ENCODE peak calls at places on chromosomes 2 and 18, in ten cellular contexts. One of them, this sample, is unnamed.

GRCh38 chr2:222919841-222920609 is 59.2 kb downstream of the ACSL3 start:
- DNase-seq in activated CD8-positive, alpha-beta memory T cell treated with anti-CD3 and anti-CD28 coated beads, Interleukin-2, amount 10 ng/mL, durations not matched to agents 7 days and 5 days: no peak
- DNase-seq in Right ventricle myocardium superior: no peak
- DNase-seq in astrocyte of the spinal cord: peak
- DNase-seq in progenitor cell of endocrine pancreas: no peak
- DNase-seq in Caco-2: no peak
- DNase-seq in PC-9: peak
- DNase-seq in AG04449: peak
- DNase-seq in ascending aorta: no peak
- DNase-seq in brain microvascular endothelial cell: peak
- DNase-seq in this sample: no peak

GRCh38 chr2:10054976-10055375 is 11.6 kb downstream of the KLF11 start:
- DNase-seq in activated CD8-positive, alpha-beta memory T cell treated with anti-CD3 and anti-CD28 coated beads, Interleukin-2, amount 10 ng/mL, durations not matched to agents 7 days and 5 days: no peak
- DNase-seq in Right ventricle myocardium superior: no peak
- DNase-seq in astrocyte of the spinal cord: no peak
- DNase-seq in progenitor cell of endocrine pancreas: no peak
- DNase-seq in Caco-2: no peak
- DNase-seq in PC-9: no peak
- DNase-seq in AG04449: no peak
- DNase-seq in ascending aorta: no peak
- DNase-seq in brain microvascular endothelial cell: no peak
- DNase-seq in this sample: no peak

GRCh38 chr2:42217914-42218313 is 48.8 kb downstream of the EML4 start:
- DNase-seq in activated CD8-positive, alpha-beta memory T cell treated with anti-CD3 and anti-CD28 coated beads, Interleukin-2, amount 10 ng/mL, durations not matched to agents 7 days and 5 days: no peak
- DNase-seq in Right ventricle myocardium superior: no peak
- DNase-seq in astrocyte of the spinal cord: no peak
- DNase-seq in progenitor cell of endocrine pancreas: no peak
- DNase-seq in Caco-2: no peak
- DNase-seq in PC-9: no peak
- DNase-seq in AG04449: no peak
- DNase-seq in ascending aorta: no peak
- DNase-seq in brain microvascular endothelial cell: no peak
- DNase-seq in this sample: no peak

GRCh38 chr2:32752205-32752604 is 124.4 kb downstream of the TTC27 start:
- DNase-seq in activated CD8-positive, alpha-beta memory T cell treated with anti-CD3 and anti-CD28 coated beads, Interleukin-2, amount 10 ng/mL, durations not matched to agents 7 days and 5 days: no peak
- DNase-seq in Right ventricle myocardium superior: no peak
- DNase-seq in astrocyte of the spinal cord: peak
- DNase-seq in progenitor cell of endocrine pancreas: no peak
- DNase-seq in Caco-2: no peak
- DNase-seq in PC-9: no peak
- DNase-seq in AG04449: no peak
- DNase-seq in ascending aorta: no peak
- DNase-seq in brain microvascular endothelial cell: no peak
- DNase-seq in this sample: no peak

GRCh38 chr18:21741511-21742322 is 1.1 kb downstream of the MIB1 start:
- DNase-seq in activated CD8-positive, alpha-beta memory T cell treated with anti-CD3 and anti-CD28 coated beads, Interleukin-2, amount 10 ng/mL, durations not matched to agents 7 days and 5 days: peak
- DNase-seq in Right ventricle myocardium superior: peak
- DNase-seq in astrocyte of the spinal cord: peak
- DNase-seq in progenitor cell of endocrine pancreas: peak
- DNase-seq in Caco-2: no peak
- DNase-seq in PC-9: no peak
- DNase-seq in AG04449: no peak
- DNase-seq in ascending aorta: peak
- DNase-seq in brain microvascular endothelial cell: no peak
- DNase-seq in this sample: peak

GRCh38 chr2:237686659-237687136 is 59.3 kb downstream of the LRRFIP1 start:
- DNase-seq in activated CD8-positive, alpha-beta memory T cell treated with anti-CD3 and anti-CD28 coated beads, Interleukin-2, amount 10 ng/mL, durations not matched to agents 7 days and 5 days: no peak
- DNase-seq in Right ventricle myocardium superior: no peak
- DNase-seq in astrocyte of the spinal cord: no peak
- DNase-seq in progenitor cell of endocrine pancreas: no peak
- DNase-seq in Caco-2: no peak
- DNase-seq in PC-9: no peak
- DNase-seq in AG04449: no peak
- DNase-seq in ascending aorta: peak
- DNase-seq in brain microvascular endothelial cell: no peak
- DNase-seq in this sample: no peak

GRCh38 chr18:63315879-63316278 is 3.7 kb downstream of the BCL2 start:
- DNase-seq in activated CD8-positive, alpha-beta memory T cell treated with anti-CD3 and anti-CD28 coated beads, Interleukin-2, amount 10 ng/mL, durations not matched to agents 7 days and 5 days: no peak
- DNase-seq in Right ventricle myocardium superior: no peak
- DNase-seq in astrocyte of the spinal cord: no peak
- DNase-seq in progenitor cell of endocrine pancreas: no peak
- DNase-seq in Caco-2: no peak
- DNase-seq in PC-9: no peak
- DNase-seq in AG04449: no peak
- DNase-seq in ascending aorta: no peak
- DNase-seq in brain microvascular endothelial cell: no peak
- DNase-seq in this sample: no peak

GRCh38 chr2:70873541-70873940 is 37.9 kb upstream of the CD207 start:
- DNase-seq in activated CD8-positive, alpha-beta memory T cell treated with anti-CD3 and anti-CD28 coated beads, Interleukin-2, amount 10 ng/mL, durations not matched to agents 7 days and 5 days: no peak
- DNase-seq in Right ventricle myocardium superior: no peak
- DNase-seq in astrocyte of the spinal cord: no peak
- DNase-seq in progenitor cell of endocrine pancreas: no peak
- DNase-seq in Caco-2: no peak
- DNase-seq in PC-9: no peak
- DNase-seq in AG04449: no peak
- DNase-seq in ascending aorta: no peak
- DNase-seq in brain microvascular endothelial cell: no peak
- DNase-seq in this sample: no peak

This sample was measured in LoVo.